ENCODE peak calls at places on chromosomes 4 and X, in five cellular contexts. One of them, this sample, is unnamed.
A peak's percentile ranks its signal among the peaks of the same experiment; 100 is the strongest.

GRCh38 chr4:165288226-165288625 is 39.2 kb upstream of the MSMO1 start:
- DNase-seq in GM23248: no peak
- DNase-seq in heart left ventricle: no peak
- DNase-seq in OCI-LY7: no peak
- DNase-seq in uterus: no peak
- DNase-seq in this sample: no peak

GRCh38 chr4:24730256-24731001 is 64.9 kb upstream of the SOD3 start:
- DNase-seq in OCI-LY7: no peak
- DNase-seq in GM23248: peak; percentile 93
- DNase-seq in heart left ventricle: peak; percentile 80
- DNase-seq in uterus: peak; percentile 52
- DNase-seq in this sample: peak; percentile 88

GRCh38 chrX:13398073-13398823 is 78.4 kb upstream of the ATXN3L start:
- DNase-seq in heart left ventricle: peak; percentile 55
- DNase-seq in uterus: peak; percentile 45
- DNase-seq in OCI-LY7: no peak
- DNase-seq in GM23248: peak; percentile 94
- DNase-seq in this sample: peak; percentile 48

GRCh38 chr4:180057891-180058643 is 2185.1 kb upstream of the TENM3 start:
- DNase-seq in uterus: no peak
- DNase-seq in GM23248: peak; percentile 15
- DNase-seq in heart left ventricle: no peak
- DNase-seq in OCI-LY7: no peak
- DNase-seq in this sample: peak; percentile 16

GRCh38 chr4:166252487-166253402 is 379.7 kb downstream of the TLL1 start:
- DNase-seq in OCI-LY7: peak; percentile 28
- DNase-seq in heart left ventricle: no peak
- DNase-seq in GM23248: peak; percentile 20
- DNase-seq in uterus: no peak
- DNase-seq in this sample: no peak

GRCh38 chr4:152106781-152107321 is 346.0 kb upstream of the GATB start:
- DNase-seq in GM23248: peak; percentile 33
- DNase-seq in uterus: no peak
- DNase-seq in heart left ventricle: no peak
- DNase-seq in OCI-LY7: no peak
- DNase-seq in this sample: no peak

GRCh38 chr4:86626066-86626465 is 32.0 kb downstream of the PTPN13 start:
- DNase-seq in uterus: no peak
- DNase-seq in GM23248: no peak
- DNase-seq in heart left ventricle: no peak
- DNase-seq in OCI-LY7: no peak
- DNase-seq in this sample: no peak

GRCh38 chrX:8306296-8306975 is 135.4 kb upstream of the VCX2 start:
- DNase-seq in uterus: no peak
- DNase-seq in heart left ventricle: no peak
- DNase-seq in OCI-LY7: no peak
- DNase-seq in GM23248: no peak
- DNase-seq in this sample: no peak

GRCh38 chrX:68997461-68997860 is 167.8 kb downstream of the PJA1 start:
- DNase-seq in OCI-LY7: no peak
- DNase-seq in uterus: no peak
- DNase-seq in heart left ventricle: no peak
- DNase-seq in GM23248: no peak
- DNase-seq in this sample: no peak

GRCh38 chr4:8831221-8832129 is 40.2 kb downstream of the HMX1 start:
- DNase-seq in OCI-LY7: no peak
- DNase-seq in uterus: peak; percentile 1
- DNase-seq in GM23248: no peak
- DNase-seq in heart left ventricle: no peak
- DNase-seq in this sample: peak; percentile 16

GRCh38 chr4:20020049-20020448 is 231.7 kb upstream of the SLIT2 start:
- DNase-seq in heart left ventricle: no peak
- DNase-seq in OCI-LY7: no peak
- DNase-seq in uterus: no peak
- DNase-seq in GM23248: no peak
- DNase-seq in this sample: no peak

GRCh38 chrX:9728271-9728670 is 37.4 kb downstream of the GPR143 start:
- DNase-seq in GM23248: no peak
- DNase-seq in OCI-LY7: peak; percentile 11
- DNase-seq in heart left ventricle: no peak
- DNase-seq in uterus: no peak
- DNase-seq in this sample: no peak

GRCh38 chrX:40109288-40110008 is 11.7 kb upstream of the BCOR start:
- DNase-seq in uterus: peak; percentile 70
- DNase-seq in heart left ventricle: peak; percentile 72
- DNase-seq in OCI-LY7: peak; percentile 57
- DNase-seq in GM23248: peak; percentile 79
- DNase-seq in this sample: peak; percentile 75

GRCh38 chr4:47551682-47552081 is 66.6 kb downstream of the ATP10D start:
- DNase-seq in GM23248: peak; percentile 72
- DNase-seq in OCI-LY7: no peak
- DNase-seq in heart left ventricle: no peak
- DNase-seq in uterus: no peak
- DNase-seq in this sample: no peak

GRCh38 chr4:165905405-165906027 is 32.5 kb downstream of the TLL1 start:
- DNase-seq in GM23248: no peak
- DNase-seq in uterus: no peak
- DNase-seq in OCI-LY7: no peak
- DNase-seq in heart left ventricle: no peak
- DNase-seq in this sample: no peak

GRCh38 chr4:85302756-85303155 is 172.2 kb upstream of the ARHGAP24 start:
- DNase-seq in heart left ventricle: no peak
- DNase-seq in OCI-LY7: no peak
- DNase-seq in uterus: no peak
- DNase-seq in GM23248: no peak
- DNase-seq in this sample: no peak

GRCh38 chr4:70365479-70365878 is 4.9 kb downstream of the SMR3A start:
- DNase-seq in uterus: no peak
- DNase-seq in heart left ventricle: no peak
- DNase-seq in OCI-LY7: no peak
- DNase-seq in GM23248: no peak
- DNase-seq in this sample: no peak

GRCh38 chr4:739569-739968 is 33.9 kb downstream of the PCGF3 start:
- DNase-seq in OCI-LY7: no peak
- DNase-seq in heart left ventricle: no peak
- DNase-seq in uterus: no peak
- DNase-seq in GM23248: no peak
- DNase-seq in this sample: no peak

GRCh38 chr4:186596346-186596745 is 41.0 kb upstream of the MTNR1A start:
- DNase-seq in heart left ventricle: no peak
- DNase-seq in uterus: no peak
- DNase-seq in OCI-LY7: no peak
- DNase-seq in GM23248: no peak
- DNase-seq in this sample: no peak

GRCh38 chrX:148609766-148610698 is 109.6 kb downstream of the AFF2 start:
- DNase-seq in heart left ventricle: no peak
- DNase-seq in OCI-LY7: peak; percentile 86
- DNase-seq in uterus: no peak
- DNase-seq in GM23248: no peak
- DNase-seq in this sample: no peak

GRCh38 chr4:673349-674091 is 556 bp downstream of the ATP5ME start:
- DNase-seq in GM23248: peak; percentile 74
- DNase-seq in uterus: no peak
- DNase-seq in heart left ventricle: peak; percentile 67
- DNase-seq in OCI-LY7: peak; percentile 32
- DNase-seq in this sample: peak; percentile 57

GRCh38 chr4:89077806-89078205 is 20.8 kb upstream of the FAM13A start:
- DNase-seq in GM23248: peak; percentile 17
- DNase-seq in OCI-LY7: no peak
- DNase-seq in uterus: no peak
- DNase-seq in heart left ventricle: no peak
- DNase-seq in this sample: no peak

GRCh38 chrX:133468081-133468480 is 52.8 kb upstream of the GPC4 start:
- DNase-seq in uterus: no peak
- DNase-seq in heart left ventricle: no peak
- DNase-seq in OCI-LY7: no peak
- DNase-seq in GM23248: no peak
- DNase-seq in this sample: no peak

GRCh38 chrX:154002215-154002719 is 17.4 kb downstream of the IRAK1 start:
- DNase-seq in uterus: no peak
- DNase-seq in OCI-LY7: no peak
- DNase-seq in heart left ventricle: peak; percentile 50
- DNase-seq in GM23248: peak; percentile 92
- DNase-seq in this sample: peak; percentile 50

GRCh38 chr4:83644677-83645639 is 109.0 kb downstream of the GPAT3 start:
- DNase-seq in heart left ventricle: no peak
- DNase-seq in uterus: no peak
- DNase-seq in OCI-LY7: peak; percentile 65
- DNase-seq in GM23248: peak; percentile 66
- DNase-seq in this sample: no peak

GRCh38 chr4:27123050-27123768 is 262.6 kb downstream of the STIM2 start:
- DNase-seq in heart left ventricle: no peak
- DNase-seq in GM23248: no peak
- DNase-seq in OCI-LY7: no peak
- DNase-seq in uterus: no peak
- DNase-seq in this sample: no peak

GRCh38 chr4:3241905-3242304 is 7.1 kb upstream of the MSANTD1 start:
- DNase-seq in heart left ventricle: no peak
- DNase-seq in uterus: peak; percentile 77
- DNase-seq in OCI-LY7: no peak
- DNase-seq in GM23248: peak; percentile 68
- DNase-seq in this sample: no peak

GRCh38 chr4:10085386-10085785 is 31.2 kb downstream of the WDR1 start:
- DNase-seq in OCI-LY7: no peak
- DNase-seq in GM23248: no peak
- DNase-seq in heart left ventricle: no peak
- DNase-seq in uterus: peak; percentile 21
- DNase-seq in this sample: peak; percentile 49

GRCh38 chr4:10083331-10083769 is 33.2 kb downstream of the WDR1 start:
- DNase-seq in GM23248: no peak
- DNase-seq in heart left ventricle: no peak
- DNase-seq in OCI-LY7: no peak
- DNase-seq in uterus: no peak
- DNase-seq in this sample: peak; percentile 38

GRCh38 chr4:10085828-10086505 is 30.6 kb downstream of the WDR1 start:
- DNase-seq in uterus: no peak
- DNase-seq in GM23248: no peak
- DNase-seq in heart left ventricle: no peak
- DNase-seq in OCI-LY7: no peak
- DNase-seq in this sample: peak; percentile 39

GRCh38 chr4:10083861-10084641 is 32.5 kb downstream of the WDR1 start:
- DNase-seq in GM23248: no peak
- DNase-seq in heart left ventricle: peak; percentile 64
- DNase-seq in uterus: no peak
- DNase-seq in OCI-LY7: no peak
- DNase-seq in this sample: peak; percentile 87

DNA sequence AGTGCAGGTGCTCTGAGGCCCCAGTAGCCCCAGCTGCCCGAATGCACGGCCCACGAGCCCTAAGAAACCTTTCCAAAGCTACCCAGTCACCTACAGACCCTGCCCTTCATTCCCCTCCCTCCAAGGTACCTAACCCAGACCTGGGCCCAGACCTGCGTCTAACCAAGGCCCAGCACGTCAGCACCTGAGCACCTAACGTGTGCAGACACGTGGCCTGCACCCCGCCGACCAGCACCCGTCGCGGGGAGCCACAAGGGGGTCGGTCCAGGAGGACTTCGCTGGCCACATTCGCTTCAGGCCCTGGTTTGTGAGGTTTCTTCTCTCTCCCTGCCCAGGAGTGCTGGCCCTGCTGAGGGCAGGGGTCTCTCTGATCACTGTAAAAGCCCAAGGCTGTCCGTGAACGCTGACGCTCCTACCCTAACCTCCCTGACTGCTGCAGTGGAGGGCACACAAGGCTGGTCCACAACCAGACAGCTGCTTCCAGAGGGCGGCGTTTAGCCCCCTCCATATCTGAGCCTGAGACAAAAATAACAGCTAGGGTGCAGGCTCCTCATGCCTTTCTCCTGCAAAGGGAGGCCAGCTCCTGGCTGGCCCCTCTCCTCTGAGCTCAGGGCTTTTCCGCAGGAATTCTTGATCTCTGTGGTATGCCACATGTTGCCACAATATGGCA is 31.8 kb downstream of the WDR1 start:
- DNase-seq in OCI-LY7: no peak
- DNase-seq in GM23248: no peak
- DNase-seq in heart left ventricle: no peak
- DNase-seq in uterus: no peak
- DNase-seq in this sample: peak; percentile 48
- H3K36me3 ChIP-seq in OCI-LY7: peaks cover 98% of the 10 kb centered on the region
- H3K36me3 ChIP-seq in GM23248: peaks cover 93% of the 10 kb centered on the region
- H3K36me3 ChIP-seq in heart left ventricle: peaks cover 100% of the 10 kb centered on the region
- H3K36me3 ChIP-seq in uterus: no peaks in the 10 kb centered on the region
- H3K36me3 ChIP-seq in this sample: peaks cover 35% of the 10 kb centered on the region

GRCh38 chr4:168892456-168892855 is 117.6 kb downstream of the CBR4 start:
- DNase-seq in uterus: no peak
- DNase-seq in GM23248: no peak
- DNase-seq in OCI-LY7: no peak
- DNase-seq in heart left ventricle: no peak
- DNase-seq in this sample: no peak

GRCh38 chr4:168893205-168893604 is 116.8 kb downstream of the CBR4 start:
- DNase-seq in uterus: no peak
- DNase-seq in OCI-LY7: no peak
- DNase-seq in heart left ventricle: no peak
- DNase-seq in GM23248: no peak
- DNase-seq in this sample: no peak

GRCh38 chr4:168888715-168889215 is 121.3 kb downstream of the CBR4 start:
- DNase-seq in GM23248: no peak
- DNase-seq in heart left ventricle: no peak
- DNase-seq in OCI-LY7: no peak
- DNase-seq in uterus: no peak
- DNase-seq in this sample: no peak

GRCh38 chr4:168893807-168894206 is 116.2 kb downstream of the CBR4 start:
- DNase-seq in GM23248: no peak
- DNase-seq in OCI-LY7: no peak
- DNase-seq in uterus: no peak
- DNase-seq in heart left ventricle: no peak
- DNase-seq in this sample: no peak

GRCh38 chr4:168891086-168891485 is 119.0 kb downstream of the CBR4 start:
- DNase-seq in uterus: no peak
- DNase-seq in OCI-LY7: no peak
- DNase-seq in GM23248: no peak
- DNase-seq in heart left ventricle: no peak
- DNase-seq in this sample: no peak
- H3K36me3 ChIP-seq in uterus: no peaks in the 10 kb centered on the region
- H3K36me3 ChIP-seq in OCI-LY7: no peaks in the 10 kb centered on the region
- H3K36me3 ChIP-seq in GM23248: peaks cover 28% of the 10 kb centered on the region
- H3K36me3 ChIP-seq in heart left ventricle: peaks cover 52% of the 10 kb centered on the region
- H3K36me3 ChIP-seq in this sample: peaks cover 59% of the 10 kb centered on the region

GRCh38 chr4:99021386-99021785 is 25.9 kb downstream of the METAP1 start:
- DNase-seq in GM23248: no peak
- DNase-seq in heart left ventricle: no peak
- DNase-seq in uterus: no peak
- DNase-seq in OCI-LY7: no peak
- DNase-seq in this sample: no peak
- H3K36me3 ChIP-seq in GM23248: no peaks in the 10 kb centered on the region
- H3K36me3 ChIP-seq in heart left ventricle: no peaks in the 10 kb centered on the region
- H3K36me3 ChIP-seq in uterus: no peaks in the 10 kb centered on the region
- H3K36me3 ChIP-seq in OCI-LY7: peaks cover 67% of the 10 kb centered on the region
- H3K36me3 ChIP-seq in this sample: no peaks in the 10 kb centered on the region

DNA sequence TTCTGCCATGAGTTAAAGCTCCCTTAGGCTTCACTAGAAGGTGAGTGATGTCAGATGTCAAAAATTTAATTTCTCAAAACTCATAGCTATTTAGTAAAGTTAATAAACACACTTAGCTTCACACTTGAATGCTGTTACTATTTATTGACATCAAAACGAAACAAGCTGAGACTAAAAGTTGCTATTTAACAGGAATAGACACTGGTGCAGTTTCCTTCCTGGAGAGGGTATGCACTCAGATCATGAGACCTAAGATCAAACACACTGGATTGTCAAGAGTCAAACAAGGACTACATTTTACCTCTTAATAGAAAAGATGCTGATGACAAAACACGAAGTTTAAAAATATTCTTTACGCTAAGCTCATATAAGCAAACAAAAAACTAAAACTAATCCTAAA is 18.9 kb downstream of the UPF3B start:
- DNase-seq in OCI-LY7: no peak
- DNase-seq in GM23248: no peak
- DNase-seq in heart left ventricle: no peak
- DNase-seq in uterus: no peak
- DNase-seq in this sample: no peak
- H3K36me3 ChIP-seq in OCI-LY7: peaks cover 69% of the 10 kb centered on the region
- H3K36me3 ChIP-seq in GM23248: no peaks in the 10 kb centered on the region
- H3K36me3 ChIP-seq in heart left ventricle: peaks cover 70% of the 10 kb centered on the region
- H3K36me3 ChIP-seq in uterus: no peaks in the 10 kb centered on the region
- H3K36me3 ChIP-seq in this sample: no peaks in the 10 kb centered on the region